ENCODE peak calls at places on chromosomes 1 and 21, in seven cellular contexts. U is thoracic aorta, T is uterus, V is thyroid gland, X is AG04450, H is K562, B is fibroblast of mammary gland. M is an unnamed sample.

GRCh38 chr1:67464058-67464457 is 33.9 kb upstream of the SERBP1 start:
- DNase-seq in U (no peak), T (no peak), V (no peak), X (no peak), H (no peak), B (no peak), M (no peak)

GRCh38 chr1:184691719-184692324 is 62.8 kb downstream of the EDEM3 start:
- DNase-seq in U (no peak), T (peak), V (no peak), X (peak), H (no peak), B (peak), M (peak)

GRCh38 chr21:31520506-31521163 is 138.9 kb upstream of the SOD1 start:
- DNase-seq in U (no peak), T (no peak), V (no peak), X (peak), H (no peak), B (no peak), M (peak)

GRCh38 chr21:31874817-31875216 is 2.0 kb downstream of the HUNK start:
- DNase-seq in U (no peak), T (no peak), V (no peak), X (no peak), H (no peak), B (no peak), M (no peak)

GRCh38 chr1:25871704-25872494 is 3.6 kb downstream of the PAQR7 start:
- DNase-seq in U (no peak), T (no peak), V (peak), X (no peak), H (no peak), B (peak), M (no peak)

GRCh38 chr1:20632386-20632785 is 872 bp upstream of the PINK1 start:
- DNase-seq in U (no peak), T (no peak), V (no peak), X (no peak), H (no peak), B (no peak), M (no peak)

GRCh38 chr1:167083066-167083682 is 7.0 kb downstream of the GPA33 start:
- DNase-seq in U (no peak), T (no peak), V (no peak), X (no peak), H (no peak), B (no peak), M (no peak)

GRCh38 chr1:7046314-7046713 is 261.1 kb downstream of the CAMTA1 start:
- DNase-seq in U (no peak), T (no peak), V (peak), X (peak), H (no peak), B (peak), M (peak)

GRCh38 chr1:204376919-204377799 is 17.4 kb upstream of the PLEKHA6 start:
- DNase-seq in U (no peak), T (no peak), V (no peak), X (no peak), H (no peak), B (no peak), M (no peak)

GRCh38 chr1:32393136-32393535 is 1.1 kb downstream of the BSDC1 start:
- DNase-seq in U (no peak), T (no peak), V (no peak), X (no peak), H (no peak), B (peak), M (no peak)

GRCh38 chr1:196535727-196536126 is 72.5 kb downstream of the KCNT2 start:
- DNase-seq in U (no peak), T (no peak), V (no peak), X (no peak), H (no peak), B (peak), M (no peak)

GRCh38 chr1:26029864-26030481 is 8.4 kb downstream of the EXTL1 start:
- DNase-seq in U (no peak), T (no peak), V (no peak), X (no peak), H (peak), B (no peak), M (no peak)

GRCh38 chr1:121516279-121516967 is 331.6 kb downstream of the SRGAP2C start:
- DNase-seq in U (no peak), T (no peak), V (no peak), X (no peak), H (no peak), B (no peak), M (no peak)

GRCh38 chr1:26035203-26035958 is 10.5 kb downstream of the SLC30A2 start:
- DNase-seq in U (peak), T (peak), V (peak), X (peak), H (peak), B (peak), M (peak)

GRCh38 chr1:240613353-240614142 is 1.6 kb upstream of the GREM2 start:
- DNase-seq in U (no peak), T (no peak), V (no peak), X (no peak), H (no peak), B (no peak), M (peak)

GRCh38 chr1:202967684-202968281 is 726 bp upstream of the CYB5R1 start:
- DNase-seq in U (no peak), T (no peak), V (no peak), X (no peak), H (peak), B (no peak), M (no peak)

GRCh38 chr1:246435421-246436041 is 71.5 kb downstream of the SMYD3 start:
- DNase-seq in U (no peak), T (no peak), V (no peak), X (no peak), H (no peak), B (peak), M (no peak)

GRCh38 chr1:184648856-184649201 is 105.8 kb downstream of the EDEM3 start:
- DNase-seq in U (no peak), T (no peak), V (no peak), X (no peak), H (no peak), B (no peak), M (no peak)

GRCh38 chr1:88855986-88856385 is 35.4 kb downstream of the GTF2B start:
- DNase-seq in U (no peak), T (no peak), V (no peak), X (no peak), H (no peak), B (no peak), M (no peak)
- TF ChIP-seq CTCF in U (no peak), T (no peak), V (no peak), X (no peak), H (no peak), B (no peak), M (no peak)

DNA sequence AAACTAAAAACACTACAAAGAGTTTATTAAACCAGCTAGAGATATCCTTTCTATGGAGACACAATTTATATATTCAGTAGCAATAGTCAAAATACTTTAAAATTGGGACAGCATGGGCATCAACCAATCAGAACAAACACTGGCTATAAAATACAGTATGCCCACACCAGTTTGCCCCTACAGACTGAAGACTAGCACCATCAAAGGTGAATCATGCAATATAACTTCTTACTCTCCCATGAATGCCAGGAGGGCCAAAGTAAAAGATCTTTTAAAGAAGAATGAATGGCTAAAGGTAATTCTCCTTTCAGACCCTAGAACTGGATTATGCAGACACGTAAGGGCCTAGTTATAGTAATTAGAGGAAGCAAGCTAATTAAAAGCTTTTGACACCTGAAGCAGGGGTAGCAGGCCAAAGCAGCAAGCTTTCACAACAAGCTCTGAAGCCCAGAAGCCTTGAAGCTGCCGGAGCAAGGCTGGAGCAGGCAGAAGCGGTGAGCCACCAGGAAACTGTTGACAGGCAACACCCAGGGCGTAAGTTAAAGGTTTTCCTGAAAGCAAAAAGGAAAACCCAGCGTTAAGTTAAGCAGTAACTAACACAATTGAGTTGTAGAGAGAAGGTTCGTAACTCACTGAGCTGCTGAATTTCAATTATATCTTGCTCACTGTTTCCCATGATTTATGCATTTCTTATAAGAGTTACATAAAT is 99.3 kb downstream of the CDC42BPA start:
- DNase-seq in U (no peak), T (no peak), V (no peak), X (no peak), H (no peak), B (no peak), M (no peak)
- H3K4me3 ChIP-seq in U (no peak), T (no peak), V (no peak), X (no peak), H (no peak), B (no peak), M (no peak)

GRCh38 chr1:206600527-206600926 is 11.7 kb downstream of the EIF2D start:
- DNase-seq in U (no peak), T (no peak), V (no peak), X (no peak), H (no peak), B (no peak), M (peak)
- TF ChIP-seq CTCF in U (no peak), T (no peak), V (no peak), X (no peak), H (no peak), B (no peak), M (no peak)

GRCh38 chr1:2187619-2188018 is 7.0 kb downstream of the FAAP20 start:
- DNase-seq in U (no peak), T (no peak), V (no peak), X (no peak), H (no peak), B (no peak), M (no peak)

GRCh38 chr1:2192031-2192995 is 2.3 kb downstream of the FAAP20 start:
- DNase-seq in U (no peak), T (peak), V (peak), X (no peak), H (no peak), B (peak), M (no peak)

GRCh38 chr1:2188336-2188735 is 6.2 kb downstream of the FAAP20 start:
- DNase-seq in U (no peak), T (no peak), V (no peak), X (no peak), H (no peak), B (no peak), M (no peak)

GRCh38 chr1:2190491-2190976 is 4.0 kb downstream of the FAAP20 start:
- DNase-seq in U (no peak), T (peak), V (no peak), X (no peak), H (no peak), B (peak), M (no peak)

GRCh38 chr1:2189459-2190425 is 4.8 kb downstream of the FAAP20 start:
- DNase-seq in U (peak), T (peak), V (peak), X (peak), H (peak), B (peak), M (peak)
- H3K4me3 ChIP-seq in U (peak), T (peak), V (no peak), X (peak), H (peak), B (peak), M (peak)

GRCh38 chr1:110763149-110763548 is 88.4 kb upstream of the KCNA3 start:
- DNase-seq in U (no peak), T (no peak), V (no peak), X (no peak), H (no peak), B (no peak), M (no peak)
- TF ChIP-seq CTCF in U (no peak), T (no peak), V (no peak), X (no peak), H (no peak), B (no peak), M (no peak)

GRCh38 chr1:156126043-156126700 is 11.7 kb downstream of the LMNA start:
- DNase-seq in U (peak), T (peak), V (peak), X (peak), H (peak), B (peak), M (peak)
- H3K4me3 ChIP-seq in U (peak), T (peak), V (no peak), X (peak), H (peak), B (peak), M (peak)

DNA sequence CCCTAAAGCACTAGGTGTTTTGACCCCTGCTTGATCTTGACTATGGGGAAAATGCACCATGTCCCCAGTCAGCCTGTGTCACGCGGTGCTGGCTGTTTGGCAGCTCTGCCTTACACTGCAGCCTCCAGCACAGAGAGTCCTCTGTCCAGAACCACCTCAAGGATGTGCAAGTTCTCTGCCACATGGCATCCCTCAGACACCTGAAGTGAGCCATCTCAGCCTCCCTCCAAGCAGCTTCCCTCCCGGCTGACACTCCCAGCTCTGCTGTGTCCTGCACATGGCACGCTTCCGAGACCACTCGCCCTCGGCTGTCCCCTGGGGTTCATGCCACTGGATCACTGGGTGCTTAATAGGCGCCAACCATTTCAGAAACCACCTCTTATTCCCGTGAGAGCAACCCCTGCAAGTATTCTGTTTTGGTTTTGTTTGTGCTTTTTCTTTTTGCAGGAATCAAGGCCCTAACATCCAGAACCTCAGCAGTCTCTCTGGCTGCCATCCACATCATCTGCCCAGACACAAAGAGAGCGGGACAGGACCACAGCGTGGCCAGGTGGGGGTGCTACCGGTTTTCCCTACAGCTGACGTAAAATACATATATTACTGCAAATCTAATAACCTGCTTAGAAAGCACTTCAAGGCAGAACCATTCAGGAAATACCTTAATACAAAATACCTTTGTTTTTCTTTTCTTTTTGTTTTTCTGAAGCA is 45.7 kb downstream of the CAPZB start:
- DNase-seq in U (no peak), T (no peak), V (peak), X (no peak), H (peak), B (peak), M (no peak)
- TF ChIP-seq CTCF in U (no peak), T (no peak), V (peak), X (peak), H (peak), B (peak), M (peak)

M was measured in astrocyte of the cerebellum.